ENCODE peak calls at places on chromosomes 11 and 22, in five cellular contexts. One of them, this sample, is unnamed.
A peak's percentile ranks its signal among the peaks of the same experiment; 100 is the strongest.

GRCh38 chr22:17931400-17931825 is 92.9 kb downstream of the MICAL3 start:
- ATAC-seq in GM12878: no peak
- ATAC-seq in HepG2: peak; percentile 32
- ATAC-seq in upper lobe of left lung: no peak
- ATAC-seq in K562: no peak
- ATAC-seq in this sample: no peak

GRCh38 chr22:20438066-20438677 is 547 bp upstream of the SCARF2 start:
- ATAC-seq in GM12878: no peak
- ATAC-seq in HepG2: no peak
- ATAC-seq in upper lobe of left lung: no peak
- ATAC-seq in K562: no peak
- ATAC-seq in this sample: peak; percentile 64

GRCh38 chr11:111123463-111124398 is 121.8 kb upstream of the POU2AF2 start:
- ATAC-seq in GM12878: no peak
- ATAC-seq in HepG2: no peak
- ATAC-seq in upper lobe of left lung: no peak
- ATAC-seq in K562: no peak
- ATAC-seq in this sample: no peak

GRCh38 chr11:44037658-44037998 is 10.2 kb upstream of the ACCSL start:
- ATAC-seq in GM12878: peak; percentile 18
- ATAC-seq in HepG2: peak; percentile 60
- ATAC-seq in upper lobe of left lung: no peak
- ATAC-seq in K562: peak; percentile 24
- ATAC-seq in this sample: no peak

GRCh38 chr22:37416806-37417205 is 10.5 kb downstream of the ELFN2 start:
- ATAC-seq in GM12878: peak; percentile 71
- ATAC-seq in HepG2: peak; percentile 23
- ATAC-seq in upper lobe of left lung: no peak
- ATAC-seq in K562: peak; percentile 52
- ATAC-seq in this sample: no peak

GRCh38 chr11:32435511-32435946 is at the start of gene WT1:
- ATAC-seq in GM12878: no peak
- ATAC-seq in HepG2: peak; percentile 51
- ATAC-seq in upper lobe of left lung: no peak
- ATAC-seq in K562: peak; percentile 83
- ATAC-seq in this sample: peak; percentile 45

GRCh38 chr11:118602331-118602730 is 5.1 kb upstream of the PHLDB1 start:
- ATAC-seq in GM12878: no peak
- ATAC-seq in HepG2: no peak
- ATAC-seq in upper lobe of left lung: no peak
- ATAC-seq in K562: peak; percentile 57
- ATAC-seq in this sample: no peak

GRCh38 chr11:118016094-118016493 is 29.9 kb downstream of the IL10RA start:
- ATAC-seq in GM12878: no peak
- ATAC-seq in HepG2: no peak
- ATAC-seq in upper lobe of left lung: no peak
- ATAC-seq in K562: no peak
- ATAC-seq in this sample: no peak

GRCh38 chr11:35566161-35566560 is 40.7 kb upstream of the PAMR1 start:
- ATAC-seq in GM12878: no peak
- ATAC-seq in HepG2: no peak
- ATAC-seq in upper lobe of left lung: no peak
- ATAC-seq in K562: no peak
- ATAC-seq in this sample: no peak

GRCh38 chr11:35911013-35911412 is 32.8 kb upstream of the LDLRAD3 start:
- ATAC-seq in GM12878: peak; percentile 18
- ATAC-seq in HepG2: no peak
- ATAC-seq in upper lobe of left lung: no peak
- ATAC-seq in K562: no peak
- ATAC-seq in this sample: no peak

GRCh38 chr11:67288452-67289225 is 464 bp upstream of the ANKRD13D start:
- ATAC-seq in GM12878: peak; percentile 88
- ATAC-seq in HepG2: peak; percentile 80
- ATAC-seq in upper lobe of left lung: peak; percentile 88
- ATAC-seq in K562: peak; percentile 86
- ATAC-seq in this sample: peak; percentile 87

GRCh38 chr22:27420186-27420816 is 381.3 kb downstream of the MN1 start:
- ATAC-seq in GM12878: no peak
- ATAC-seq in HepG2: no peak
- ATAC-seq in upper lobe of left lung: no peak
- ATAC-seq in K562: no peak
- ATAC-seq in this sample: no peak

GRCh38 chr22:24440718-24441405 is 13.5 kb downstream of the ADORA2A start:
- ATAC-seq in GM12878: no peak
- ATAC-seq in HepG2: no peak
- ATAC-seq in upper lobe of left lung: no peak
- ATAC-seq in K562: no peak
- ATAC-seq in this sample: no peak

GRCh38 chr11:34359548-34359891 is 1.7 kb upstream of the ABTB2 start:
- ATAC-seq in GM12878: no peak
- ATAC-seq in HepG2: no peak
- ATAC-seq in upper lobe of left lung: no peak
- ATAC-seq in K562: no peak
- ATAC-seq in this sample: no peak

GRCh38 chr11:59180168-59180567 is 8.2 kb downstream of the DTX4 start:
- ATAC-seq in GM12878: no peak
- ATAC-seq in HepG2: no peak
- ATAC-seq in upper lobe of left lung: no peak
- ATAC-seq in K562: no peak
- ATAC-seq in this sample: no peak

GRCh38 chr11:57778318-57779037 is 16.9 kb downstream of the CTNND1 start:
- ATAC-seq in GM12878: peak; percentile 31
- ATAC-seq in HepG2: peak; percentile 95
- ATAC-seq in upper lobe of left lung: peak; percentile 94
- ATAC-seq in K562: peak; percentile 69
- ATAC-seq in this sample: peak; percentile 93

GRCh38 chr11:100928426-100928825 is 201.2 kb downstream of the PGR start:
- ATAC-seq in GM12878: no peak
- ATAC-seq in HepG2: no peak
- ATAC-seq in upper lobe of left lung: no peak
- ATAC-seq in K562: no peak
- ATAC-seq in this sample: no peak

GRCh38 chr11:126886085-126886484 is 114.5 kb downstream of the KIRREL3 start:
- ATAC-seq in GM12878: no peak
- ATAC-seq in HepG2: no peak
- ATAC-seq in upper lobe of left lung: no peak
- ATAC-seq in K562: no peak
- ATAC-seq in this sample: no peak

GRCh38 chr11:126878892-126879291 is 121.7 kb downstream of the KIRREL3 start:
- ATAC-seq in GM12878: no peak
- ATAC-seq in HepG2: no peak
- ATAC-seq in upper lobe of left lung: no peak
- ATAC-seq in K562: no peak
- ATAC-seq in this sample: no peak

GRCh38 chr11:126879516-126879915 is 121.1 kb downstream of the KIRREL3 start:
- ATAC-seq in GM12878: no peak
- ATAC-seq in HepG2: no peak
- ATAC-seq in upper lobe of left lung: no peak
- ATAC-seq in K562: no peak
- ATAC-seq in this sample: no peak

GRCh38 chr11:126884192-126884973 is 116.2 kb downstream of the KIRREL3 start:
- ATAC-seq in GM12878: no peak
- ATAC-seq in HepG2: peak; percentile 62
- ATAC-seq in upper lobe of left lung: no peak
- ATAC-seq in K562: no peak
- ATAC-seq in this sample: no peak

DNA sequence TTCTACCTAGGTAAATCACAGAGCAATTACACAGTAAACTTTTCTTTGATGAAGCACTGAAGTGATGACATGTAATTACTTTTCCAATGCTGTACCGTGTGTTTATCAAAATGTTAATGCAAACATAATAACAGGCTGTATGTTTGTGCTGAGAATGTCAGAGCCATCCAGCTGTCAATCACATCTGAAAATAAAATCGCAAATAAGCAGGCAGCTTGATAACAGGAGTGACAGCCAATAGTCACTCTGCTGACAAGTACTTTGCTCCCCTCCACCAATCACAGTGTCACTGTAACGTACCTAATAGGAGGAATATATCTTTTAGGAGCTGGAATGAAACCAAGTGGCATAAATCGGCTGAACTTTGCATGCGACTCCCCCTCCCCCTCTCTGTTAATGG is 119.7 kb downstream of the KIRREL3 start:
- ATAC-seq in GM12878: no peak
- ATAC-seq in HepG2: no peak
- ATAC-seq in upper lobe of left lung: no peak
- ATAC-seq in K562: no peak
- ATAC-seq in this sample: no peak
- TF ChIP-seq EP300 in GM12878: no peak
- TF ChIP-seq EP300 in HepG2: no peak
- TF ChIP-seq EP300 in upper lobe of left lung: no peak
- TF ChIP-seq EP300 in K562: no peak
- TF ChIP-seq EP300 in this sample: no peak

GRCh38 chr22:39287076-39287743 is 32.2 kb downstream of the RPL3 start:
- ATAC-seq in GM12878: peak; percentile 67
- ATAC-seq in HepG2: no peak
- ATAC-seq in upper lobe of left lung: no peak
- ATAC-seq in K562: no peak
- ATAC-seq in this sample: peak; percentile 7
- TF ChIP-seq POLR2AphosphoS5 in GM12878: no peak
- TF ChIP-seq POLR2AphosphoS5 in HepG2: no peak
- TF ChIP-seq POLR2AphosphoS5 in upper lobe of left lung: peak; percentile 13
- TF ChIP-seq POLR2AphosphoS5 in K562: no peak
- TF ChIP-seq POLR2AphosphoS5 in this sample: no peak

DNA sequence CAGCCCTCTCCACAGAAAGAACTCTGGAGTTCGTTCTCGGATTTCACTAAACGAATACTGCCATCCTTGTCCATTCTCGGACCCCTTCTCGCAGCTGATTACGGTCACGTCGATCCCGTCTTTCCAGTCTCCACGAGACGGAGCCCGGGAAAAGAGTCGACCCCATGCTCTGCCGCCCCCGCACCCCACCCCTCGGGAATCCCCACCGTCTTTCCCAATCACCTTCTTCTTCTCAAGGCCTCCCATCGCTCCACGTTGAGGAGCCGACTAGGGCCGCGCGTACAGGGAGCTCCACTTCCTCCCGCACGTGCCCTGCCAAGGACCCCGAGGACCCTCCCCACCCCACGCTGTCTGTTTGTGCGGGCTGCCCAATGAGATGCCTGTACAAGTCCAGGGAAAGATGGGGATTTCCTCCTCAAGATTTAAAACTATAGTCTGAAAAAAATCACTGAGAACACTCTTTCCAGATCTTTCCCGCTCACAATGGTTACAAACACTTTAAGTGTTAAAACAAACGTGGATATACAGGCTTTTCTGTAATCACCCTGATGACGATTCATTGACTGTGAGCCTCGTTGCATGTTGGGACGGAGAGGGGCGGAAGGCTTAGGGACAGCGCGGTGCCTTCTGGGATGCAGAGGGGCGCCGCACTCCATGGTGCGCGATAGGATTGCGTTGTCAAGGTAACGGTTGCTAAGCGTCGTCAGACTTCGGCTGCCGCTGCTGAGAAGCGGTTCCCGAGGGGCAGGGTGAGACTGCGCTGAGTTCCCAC is at the start of gene PES1:
- ATAC-seq in GM12878: peak; percentile 100
- ATAC-seq in HepG2: peak; percentile 98
- ATAC-seq in upper lobe of left lung: peak; percentile 98
- ATAC-seq in K562: peak; percentile 99
- ATAC-seq in this sample: peak; percentile 100
- TF ChIP-seq EP300 in GM12878: peak; percentile 38
- TF ChIP-seq EP300 in HepG2: no peak
- TF ChIP-seq EP300 in upper lobe of left lung: no peak
- TF ChIP-seq EP300 in K562: no peak
- TF ChIP-seq EP300 in this sample: no peak

GRCh38 chr11:62399172-62399867 is 19.5 kb upstream of the SCGB1A1 start:
- ATAC-seq in GM12878: no peak
- ATAC-seq in HepG2: peak; percentile 11
- ATAC-seq in upper lobe of left lung: no peak
- ATAC-seq in K562: no peak
- ATAC-seq in this sample: no peak
- TF ChIP-seq POLR2AphosphoS5 in GM12878: no peak
- TF ChIP-seq POLR2AphosphoS5 in HepG2: no peak
- TF ChIP-seq POLR2AphosphoS5 in upper lobe of left lung: peak; percentile 39
- TF ChIP-seq POLR2AphosphoS5 in K562: no peak
- TF ChIP-seq POLR2AphosphoS5 in this sample: no peak